ENCODE peak calls at places on chromosomes 2 and 18, in eight cellular contexts. One of them, this sample, is unnamed.

GRCh38 chr18:23810396-23810795 is 121.1 kb downstream of the LAMA3 start:
- DNase-seq in heart left ventricle: no peak
- DNase-seq in colonic mucosa: no peak
- DNase-seq in nephron progenitor cell: no peak
- DNase-seq in AG09319: no peak
- DNase-seq in RWPE1: no peak
- DNase-seq in GM12864: peak
- DNase-seq in fibroblast of pulmonary artery: no peak
- DNase-seq in this sample: no peak

GRCh38 chr2:239461551-239462515 is 61.0 kb upstream of the HDAC4 start:
- DNase-seq in heart left ventricle: no peak
- DNase-seq in colonic mucosa: peak
- DNase-seq in nephron progenitor cell: no peak
- DNase-seq in AG09319: no peak
- DNase-seq in RWPE1: no peak
- DNase-seq in GM12864: no peak
- DNase-seq in fibroblast of pulmonary artery: no peak
- DNase-seq in this sample: peak

GRCh38 chr2:12759248-12759647 is 42.5 kb downstream of the TRIB2 start:
- DNase-seq in heart left ventricle: no peak
- DNase-seq in colonic mucosa: no peak
- DNase-seq in nephron progenitor cell: no peak
- DNase-seq in AG09319: peak
- DNase-seq in RWPE1: peak
- DNase-seq in GM12864: no peak
- DNase-seq in fibroblast of pulmonary artery: peak
- DNase-seq in this sample: peak

GRCh38 chr2:105646423-105647076 is 98.2 kb upstream of the NCK2 start:
- DNase-seq in heart left ventricle: no peak
- DNase-seq in colonic mucosa: no peak
- DNase-seq in nephron progenitor cell: no peak
- DNase-seq in AG09319: no peak
- DNase-seq in RWPE1: no peak
- DNase-seq in GM12864: no peak
- DNase-seq in fibroblast of pulmonary artery: no peak
- DNase-seq in this sample: no peak

GRCh38 chr2:239570216-239570925 is 169.6 kb upstream of the HDAC4 start:
- DNase-seq in heart left ventricle: no peak
- DNase-seq in colonic mucosa: no peak
- DNase-seq in nephron progenitor cell: no peak
- DNase-seq in AG09319: no peak
- DNase-seq in RWPE1: no peak
- DNase-seq in GM12864: no peak
- DNase-seq in fibroblast of pulmonary artery: no peak
- DNase-seq in this sample: no peak

GRCh38 chr2:136363470-136363869 is 245.5 kb upstream of the CXCR4 start:
- DNase-seq in heart left ventricle: no peak
- DNase-seq in colonic mucosa: no peak
- DNase-seq in nephron progenitor cell: no peak
- DNase-seq in AG09319: no peak
- DNase-seq in RWPE1: no peak
- DNase-seq in GM12864: no peak
- DNase-seq in fibroblast of pulmonary artery: no peak
- DNase-seq in this sample: no peak

GRCh38 chr2:39150102-39150562 is 29.3 kb upstream of the SOS1 start:
- DNase-seq in heart left ventricle: no peak
- DNase-seq in colonic mucosa: no peak
- DNase-seq in nephron progenitor cell: no peak
- DNase-seq in AG09319: no peak
- DNase-seq in RWPE1: no peak
- DNase-seq in GM12864: no peak
- DNase-seq in fibroblast of pulmonary artery: no peak
- DNase-seq in this sample: no peak

GRCh38 chr2:44906972-44907371 is 34.5 kb upstream of the SIX3 start:
- DNase-seq in heart left ventricle: no peak
- DNase-seq in colonic mucosa: no peak
- DNase-seq in nephron progenitor cell: no peak
- DNase-seq in AG09319: no peak
- DNase-seq in RWPE1: no peak
- DNase-seq in GM12864: no peak
- DNase-seq in fibroblast of pulmonary artery: no peak
- DNase-seq in this sample: no peak

GRCh38 chr2:96260404-96261260 is 5.2 kb downstream of the TMEM127 start:
- DNase-seq in heart left ventricle: peak
- DNase-seq in colonic mucosa: peak
- DNase-seq in nephron progenitor cell: peak
- DNase-seq in AG09319: peak
- DNase-seq in RWPE1: peak
- DNase-seq in GM12864: no peak
- DNase-seq in fibroblast of pulmonary artery: peak
- DNase-seq in this sample: peak

GRCh38 chr2:31083204-31083993 is 54.8 kb downstream of the GALNT14 start:
- DNase-seq in heart left ventricle: no peak
- DNase-seq in colonic mucosa: no peak
- DNase-seq in nephron progenitor cell: no peak
- DNase-seq in AG09319: no peak
- DNase-seq in RWPE1: no peak
- DNase-seq in GM12864: no peak
- DNase-seq in fibroblast of pulmonary artery: no peak
- DNase-seq in this sample: no peak

GRCh38 chr2:207394203-207394741 is 135.5 kb upstream of the CREB1 start:
- DNase-seq in heart left ventricle: no peak
- DNase-seq in colonic mucosa: no peak
- DNase-seq in nephron progenitor cell: no peak
- DNase-seq in AG09319: no peak
- DNase-seq in RWPE1: peak
- DNase-seq in GM12864: no peak
- DNase-seq in fibroblast of pulmonary artery: peak
- DNase-seq in this sample: peak

GRCh38 chr18:58161659-58162058 is 117.6 kb downstream of the NEDD4L start:
- DNase-seq in heart left ventricle: no peak
- DNase-seq in colonic mucosa: peak
- DNase-seq in nephron progenitor cell: no peak
- DNase-seq in AG09319: no peak
- DNase-seq in RWPE1: peak
- DNase-seq in GM12864: no peak
- DNase-seq in fibroblast of pulmonary artery: peak
- DNase-seq in this sample: peak

GRCh38 chr18:57780318-57781127 is 22.6 kb downstream of the ATP8B1 start:
- DNase-seq in heart left ventricle: no peak
- DNase-seq in colonic mucosa: no peak
- DNase-seq in nephron progenitor cell: no peak
- DNase-seq in AG09319: no peak
- DNase-seq in RWPE1: peak
- DNase-seq in GM12864: no peak
- DNase-seq in fibroblast of pulmonary artery: peak
- DNase-seq in this sample: peak

GRCh38 chr2:235970204-235971040 is 197.8 kb downstream of the GBX2 start:
- DNase-seq in heart left ventricle: no peak
- DNase-seq in colonic mucosa: no peak
- DNase-seq in nephron progenitor cell: no peak
- DNase-seq in AG09319: no peak
- DNase-seq in RWPE1: no peak
- DNase-seq in GM12864: no peak
- DNase-seq in fibroblast of pulmonary artery: no peak
- DNase-seq in this sample: no peak

GRCh38 chr2:126506786-126507185 is 149.2 kb upstream of the GYPC start:
- DNase-seq in heart left ventricle: no peak
- DNase-seq in colonic mucosa: no peak
- DNase-seq in nephron progenitor cell: no peak
- DNase-seq in AG09319: no peak
- DNase-seq in RWPE1: no peak
- DNase-seq in GM12864: no peak
- DNase-seq in fibroblast of pulmonary artery: no peak
- DNase-seq in this sample: no peak

GRCh38 chr2:88692187-88692586 is 714 bp downstream of the RPIA start:
- DNase-seq in heart left ventricle: peak
- DNase-seq in colonic mucosa: peak
- DNase-seq in nephron progenitor cell: peak
- DNase-seq in AG09319: no peak
- DNase-seq in RWPE1: peak
- DNase-seq in GM12864: no peak
- DNase-seq in fibroblast of pulmonary artery: peak
- DNase-seq in this sample: no peak

GRCh38 chr2:201909961-201910361 is 103.6 kb downstream of the CDK15 start:
- DNase-seq in heart left ventricle: no peak
- DNase-seq in colonic mucosa: no peak
- DNase-seq in nephron progenitor cell: no peak
- DNase-seq in AG09319: peak
- DNase-seq in RWPE1: no peak
- DNase-seq in GM12864: no peak
- DNase-seq in fibroblast of pulmonary artery: peak
- DNase-seq in this sample: no peak

GRCh38 chr2:8119782-8120551 is 561.9 kb upstream of the ID2 start:
- DNase-seq in heart left ventricle: no peak
- DNase-seq in colonic mucosa: peak
- DNase-seq in nephron progenitor cell: no peak
- DNase-seq in AG09319: no peak
- DNase-seq in RWPE1: peak
- DNase-seq in GM12864: no peak
- DNase-seq in fibroblast of pulmonary artery: peak
- DNase-seq in this sample: peak

GRCh38 chr2:133213651-133214050 is 354.6 kb downstream of the NCKAP5 start:
- DNase-seq in heart left ventricle: no peak
- DNase-seq in colonic mucosa: no peak
- DNase-seq in nephron progenitor cell: no peak
- DNase-seq in AG09319: no peak
- DNase-seq in RWPE1: no peak
- DNase-seq in GM12864: no peak
- DNase-seq in fibroblast of pulmonary artery: no peak
- DNase-seq in this sample: no peak

GRCh38 chr18:37689841-37690240 is 124.2 kb upstream of the CELF4 start:
- DNase-seq in heart left ventricle: no peak
- DNase-seq in colonic mucosa: no peak
- DNase-seq in nephron progenitor cell: no peak
- DNase-seq in AG09319: no peak
- DNase-seq in RWPE1: no peak
- DNase-seq in GM12864: no peak
- DNase-seq in fibroblast of pulmonary artery: peak
- DNase-seq in this sample: peak

GRCh38 chr18:77645170-77645872 is 395.7 kb downstream of the GALR1 start:
- DNase-seq in heart left ventricle: no peak
- DNase-seq in colonic mucosa: no peak
- DNase-seq in nephron progenitor cell: no peak
- DNase-seq in AG09319: no peak
- DNase-seq in RWPE1: no peak
- DNase-seq in GM12864: no peak
- DNase-seq in fibroblast of pulmonary artery: no peak
- DNase-seq in this sample: no peak

GRCh38 chr2:223513771-223514455 is 88.2 kb downstream of the SCG2 start:
- DNase-seq in heart left ventricle: no peak
- DNase-seq in colonic mucosa: no peak
- DNase-seq in nephron progenitor cell: no peak
- DNase-seq in AG09319: no peak
- DNase-seq in RWPE1: peak
- DNase-seq in GM12864: no peak
- DNase-seq in fibroblast of pulmonary artery: peak
- DNase-seq in this sample: peak

GRCh38 chr18:25604231-25604908 is 252.4 kb upstream of the ZNF521 start:
- DNase-seq in heart left ventricle: no peak
- DNase-seq in colonic mucosa: no peak
- DNase-seq in nephron progenitor cell: no peak
- DNase-seq in AG09319: no peak
- DNase-seq in RWPE1: no peak
- DNase-seq in GM12864: no peak
- DNase-seq in fibroblast of pulmonary artery: no peak
- DNase-seq in this sample: no peak

GRCh38 chr2:105739408-105739807 is 5.3 kb upstream of the NCK2 start:
- DNase-seq in heart left ventricle: no peak
- DNase-seq in colonic mucosa: no peak
- DNase-seq in nephron progenitor cell: no peak
- DNase-seq in AG09319: no peak
- DNase-seq in RWPE1: no peak
- DNase-seq in GM12864: no peak
- DNase-seq in fibroblast of pulmonary artery: no peak
- DNase-seq in this sample: no peak

GRCh38 chr2:96594701-96595152 is 43.4 kb downstream of the KANSL3 start:
- DNase-seq in heart left ventricle: no peak
- DNase-seq in colonic mucosa: no peak
- DNase-seq in nephron progenitor cell: no peak
- DNase-seq in AG09319: no peak
- DNase-seq in RWPE1: no peak
- DNase-seq in GM12864: no peak
- DNase-seq in fibroblast of pulmonary artery: no peak
- DNase-seq in this sample: no peak

GRCh38 chr2:83967854-83968253 is 491.2 kb downstream of the SUCLG1 start:
- DNase-seq in heart left ventricle: no peak
- DNase-seq in colonic mucosa: no peak
- DNase-seq in nephron progenitor cell: no peak
- DNase-seq in AG09319: no peak
- DNase-seq in RWPE1: no peak
- DNase-seq in GM12864: no peak
- DNase-seq in fibroblast of pulmonary artery: no peak
- DNase-seq in this sample: peak
- TF ChIP-seq CTCF in heart left ventricle: no peak
- TF ChIP-seq CTCF in colonic mucosa: no peak
- TF ChIP-seq CTCF in nephron progenitor cell: no peak
- TF ChIP-seq CTCF in AG09319: no peak
- TF ChIP-seq CTCF in RWPE1: no peak
- TF ChIP-seq CTCF in GM12864: peak
- TF ChIP-seq CTCF in fibroblast of pulmonary artery: peak
- TF ChIP-seq CTCF in this sample: no peak

GRCh38 chr2:149329470-149330126 is 789 bp upstream of the LYPD6 start:
- DNase-seq in heart left ventricle: peak
- DNase-seq in colonic mucosa: peak
- DNase-seq in nephron progenitor cell: peak
- DNase-seq in AG09319: peak
- DNase-seq in RWPE1: peak
- DNase-seq in GM12864: no peak
- DNase-seq in fibroblast of pulmonary artery: peak
- DNase-seq in this sample: peak
- TF ChIP-seq CTCF in heart left ventricle: no peak
- TF ChIP-seq CTCF in colonic mucosa: no peak
- TF ChIP-seq CTCF in nephron progenitor cell: no peak
- TF ChIP-seq CTCF in AG09319: no peak
- TF ChIP-seq CTCF in RWPE1: no peak
- TF ChIP-seq CTCF in GM12864: no peak
- TF ChIP-seq CTCF in fibroblast of pulmonary artery: no peak
- TF ChIP-seq CTCF in this sample: no peak

DNA sequence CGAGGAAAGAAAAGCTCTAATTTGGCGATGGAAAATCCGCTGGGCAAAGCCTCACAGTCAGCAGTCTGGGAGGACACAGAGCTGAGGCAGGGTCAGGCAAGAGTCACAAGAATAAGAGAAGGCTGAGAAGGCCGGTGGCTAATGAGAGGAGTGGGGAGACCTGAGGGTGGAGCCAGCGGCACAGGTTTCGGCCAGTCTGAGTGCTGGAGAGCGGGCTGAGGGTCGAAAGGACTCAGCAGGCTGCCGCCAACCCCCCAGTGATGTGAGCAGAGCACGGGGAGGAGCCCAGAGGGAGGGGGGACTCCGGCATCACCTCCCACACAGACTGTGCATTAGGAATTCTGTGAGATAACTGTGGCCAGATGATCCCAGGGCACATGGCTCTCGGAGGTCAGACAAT is 500.6 kb upstream of the MYT1L start:
- DNase-seq in heart left ventricle: no peak
- DNase-seq in colonic mucosa: peak
- DNase-seq in nephron progenitor cell: peak
- DNase-seq in AG09319: no peak
- DNase-seq in RWPE1: no peak
- DNase-seq in GM12864: no peak
- DNase-seq in fibroblast of pulmonary artery: no peak
- DNase-seq in this sample: no peak
- TF ChIP-seq CTCF in heart left ventricle: no peak
- TF ChIP-seq CTCF in colonic mucosa: no peak
- TF ChIP-seq CTCF in nephron progenitor cell: no peak
- TF ChIP-seq CTCF in AG09319: no peak
- TF ChIP-seq CTCF in RWPE1: no peak
- TF ChIP-seq CTCF in GM12864: no peak
- TF ChIP-seq CTCF in fibroblast of pulmonary artery: no peak
- TF ChIP-seq CTCF in this sample: no peak

GRCh38 chr2:231710751-231711676 is 2.7 kb downstream of the PTMA start:
- DNase-seq in heart left ventricle: peak
- DNase-seq in colonic mucosa: peak
- DNase-seq in nephron progenitor cell: peak
- DNase-seq in AG09319: no peak
- DNase-seq in RWPE1: no peak
- DNase-seq in GM12864: no peak
- DNase-seq in fibroblast of pulmonary artery: no peak
- DNase-seq in this sample: peak
- TF ChIP-seq CTCF in heart left ventricle: no peak
- TF ChIP-seq CTCF in colonic mucosa: no peak
- TF ChIP-seq CTCF in nephron progenitor cell: no peak
- TF ChIP-seq CTCF in AG09319: peak
- TF ChIP-seq CTCF in RWPE1: no peak
- TF ChIP-seq CTCF in GM12864: no peak
- TF ChIP-seq CTCF in fibroblast of pulmonary artery: peak
- TF ChIP-seq CTCF in this sample: no peak